ENCODE peak calls at places on chromosome 1, in nine cellular contexts. Q is upper lobe of left lung; X is CD4-positive, alpha-beta T cell; G is A549; L is RWPE1; S is H9; A is neural crest cell; R is kidney epithelial cell; F is GM12878. I is an unnamed sample.

GRCh38 chr1:2546515-2547209 is 9.5 kb upstream of the TNFRSF14 start:
- DNase-seq in Q (peak; percentile 96), X (peak; percentile 84), G (peak; percentile 89), L (peak; percentile 90), S (peak; percentile 94), A (peak; percentile 47), R (peak; percentile 41), F (peak; percentile 82), I (peak; percentile 47)

GRCh38 chr1:236144446-236145150 is 2.3 kb downstream of the GPR137B start:
- DNase-seq in Q (no peak), X (no peak), G (no peak), L (no peak), S (no peak), A (no peak), R (no peak), F (no peak), I (no peak)

GRCh38 chr1:197150336-197151005 is 4.0 kb upstream of the ASPM start:
- DNase-seq in Q (no peak), X (no peak), G (no peak), L (no peak), S (no peak), A (no peak), R (no peak), F (no peak), I (no peak)

GRCh38 chr1:163820748-163821147 is 499.0 kb downstream of the NUF2 start:
- DNase-seq in Q (no peak), X (no peak), G (no peak), L (no peak), S (no peak), A (no peak), R (no peak), F (no peak), I (no peak)

GRCh38 chr1:78427506-78427905 is 63.3 kb upstream of the PTGFR start:
- DNase-seq in Q (no peak), X (no peak), G (no peak), L (no peak), S (no peak), A (no peak), R (no peak), F (no peak), I (no peak)

GRCh38 chr1:234322979-234323378 is 50.3 kb upstream of the COA6 start:
- DNase-seq in Q (peak; percentile 56), X (peak; percentile 51), G (peak; percentile 62), L (no peak), S (peak; percentile 90), A (peak; percentile 10), R (no peak), F (no peak), I (no peak)

GRCh38 chr1:111267801-111268508 is 22.7 kb upstream of the CHIA start:
- DNase-seq in Q (no peak), X (no peak), G (no peak), L (no peak), S (no peak), A (no peak), R (no peak), F (no peak), I (no peak)

GRCh38 chr1:179253286-179253972 is 24.0 kb upstream of the ABL2 start:
- DNase-seq in Q (no peak), X (no peak), G (no peak), L (no peak), S (no peak), A (no peak), R (no peak), F (no peak), I (no peak)

GRCh38 chr1:100027212-100027611 is 57.4 kb downstream of the SLC35A3 start:
- DNase-seq in Q (no peak), X (no peak), G (no peak), L (no peak), S (no peak), A (no peak), R (no peak), F (no peak), I (no peak)

GRCh38 chr1:195965475-195965874 is 642.8 kb downstream of the KCNT2 start:
- DNase-seq in Q (no peak), X (no peak), G (no peak), L (no peak), S (no peak), A (no peak), R (no peak), F (no peak), I (no peak)

GRCh38 chr1:9844746-9845145 is 21.0 kb upstream of the CLSTN1 start:
- DNase-seq in Q (no peak), X (no peak), G (no peak), L (no peak), S (no peak), A (no peak), R (no peak), F (no peak), I (no peak)

GRCh38 chr1:93907718-93908117 is 1.5 kb downstream of the GCLM start:
- DNase-seq in Q (no peak), X (no peak), G (peak; percentile 47), L (no peak), S (no peak), A (no peak), R (no peak), F (no peak), I (no peak)

GRCh38 chr1:236394016-236394481 is at the start of gene EDARADD:
- DNase-seq in Q (no peak), X (no peak), G (no peak), L (no peak), S (no peak), A (no peak), R (no peak), F (no peak), I (no peak)

GRCh38 chr1:84855168-84855567 is 37.8 kb downstream of the LPAR3 start:
- DNase-seq in Q (no peak), X (no peak), G (no peak), L (peak; percentile 32), S (no peak), A (no peak), R (no peak), F (no peak), I (no peak)

GRCh38 chr1:27574871-27575831 is 28.8 kb downstream of the AHDC1 start:
- DNase-seq in Q (peak; percentile 80), X (no peak), G (peak; percentile 65), L (peak; percentile 78), S (peak; percentile 87), A (peak; percentile 52), R (no peak), F (no peak), I (peak; percentile 60)

GRCh38 chr1:206945779-206946178 is 487 bp downstream of the PIGR start:
- DNase-seq in Q (no peak), X (no peak), G (no peak), L (no peak), S (no peak), A (no peak), R (no peak), F (no peak), I (no peak)

GRCh38 chr1:162070094-162070748 is 730 bp downstream of the NOS1AP start:
- DNase-seq in Q (peak; percentile 74), X (no peak), G (no peak), L (peak; percentile 37), S (peak; percentile 60), A (no peak), R (no peak), F (no peak), I (no peak)

GRCh38 chr1:6888268-6888667 is 103.0 kb downstream of the CAMTA1 start:
- DNase-seq in Q (no peak), X (no peak), G (no peak), L (no peak), S (no peak), A (no peak), R (no peak), F (no peak), I (no peak)

GRCh38 chr1:232901255-232901654 is 49.2 kb upstream of the NTPCR start:
- DNase-seq in Q (no peak), X (no peak), G (no peak), L (no peak), S (no peak), A (no peak), R (no peak), F (no peak), I (no peak)

DNA sequence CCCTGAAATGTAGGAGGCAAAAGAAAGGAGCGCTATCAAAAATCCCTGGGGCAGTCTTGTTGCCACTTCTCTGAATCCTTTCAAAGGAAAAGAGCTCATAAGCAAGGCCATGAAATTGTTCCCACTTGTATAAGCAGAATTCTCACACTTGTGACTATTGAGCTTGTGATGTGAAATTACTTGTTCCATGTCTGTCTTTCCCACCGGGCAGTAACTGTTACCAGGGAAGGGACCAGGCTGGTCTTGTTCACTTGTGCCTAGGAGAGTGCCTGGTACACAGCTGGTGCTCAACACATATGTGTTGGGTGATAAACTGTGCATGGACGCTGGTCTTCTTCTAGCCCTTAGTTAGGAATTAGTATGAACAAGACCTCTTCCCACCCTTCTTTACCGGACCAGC is 150.6 kb downstream of the CDC7 start:
- DNase-seq in Q (no peak), X (no peak), G (no peak), L (no peak), S (no peak), A (no peak), R (no peak), F (no peak), I (no peak)
- TF ChIP-seq CTCF in Q (no peak), X (no peak), G (no peak), L (no peak), S (no peak), A (no peak), R (no peak), F (no peak), I (no peak)

DNA sequence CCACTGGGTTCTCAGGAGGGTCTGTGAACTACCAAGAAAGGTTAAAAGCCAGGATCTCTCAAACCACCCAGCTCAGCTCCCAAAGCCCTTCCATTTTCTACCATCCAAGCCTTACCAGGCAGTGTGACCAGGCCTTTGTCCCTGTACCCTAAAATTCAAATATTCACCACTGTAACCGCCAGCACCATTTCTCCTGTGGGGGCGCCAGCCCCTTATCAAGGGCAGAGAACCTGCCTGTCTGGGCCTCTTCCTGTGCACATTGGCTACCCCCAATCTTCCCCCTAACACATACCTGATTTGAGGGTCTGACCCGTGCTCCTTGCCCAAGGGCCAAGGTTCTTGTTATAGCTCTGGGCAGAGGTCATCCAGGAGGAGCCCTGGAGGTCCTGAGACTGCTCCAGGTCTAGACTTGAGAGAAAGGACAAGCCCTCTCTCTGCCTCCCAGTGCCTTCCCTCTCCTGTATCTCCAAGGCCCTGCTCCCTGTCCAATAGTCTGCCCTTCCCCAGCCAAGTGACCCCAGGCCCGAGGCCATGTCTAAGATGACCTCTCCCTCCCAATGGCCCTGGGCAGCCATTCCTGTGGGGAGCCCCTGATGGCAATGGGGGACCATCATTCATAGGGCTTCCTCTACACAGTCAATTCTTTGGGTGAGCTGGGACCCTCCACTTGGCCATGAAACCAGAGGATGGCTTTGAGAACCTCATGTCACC is 78.5 kb downstream of the FHAD1 start:
- DNase-seq in Q (no peak), X (no peak), G (no peak), L (no peak), S (no peak), A (no peak), R (no peak), F (no peak), I (no peak)
- TF ChIP-seq CTCF in Q (no peak), X (no peak), G (no peak), L (no peak), S (peak; percentile 42), A (no peak), R (no peak), F (peak; percentile 6), I (no peak)

GRCh38 chr1:18948913-18949688 is 7.4 kb downstream of the IFFO2 start:
- DNase-seq in Q (no peak), X (no peak), G (peak; percentile 56), L (no peak), S (no peak), A (no peak), R (no peak), F (no peak), I (no peak)
- TF ChIP-seq CTCF in Q (no peak), X (peak; percentile 1), G (no peak), L (no peak), S (no peak), A (no peak), R (no peak), F (no peak), I (no peak)

GRCh38 chr1:143611159-143611558 is 360.6 kb downstream of the FAM72C start:
- DNase-seq in Q (no peak), X (no peak), G (peak; percentile 11), L (no peak), S (no peak), A (no peak), R (no peak), F (no peak), I (no peak)
- TF ChIP-seq CTCF in Q (no peak), X (no peak), G (peak; percentile 18), L (no peak), S (peak; percentile 13), A (no peak), R (no peak), F (no peak), I (no peak)